ENCODE peak calls at places on chromosomes 5 and 9, in eight cellular contexts. S is lung, L is cardiac muscle cell, M is epithelial cell of esophagus, C is spleen, P is AG04449, B is natural killer cell, T is astrocyte. A is an unnamed sample.

GRCh38 chr5:31824886-31825774 is 186.2 kb downstream of the PDZD2 start:
- DNase-seq in S (peak), L (peak), M (peak), C (no peak), P (peak), B (no peak), T (peak), A (peak)

GRCh38 chr9:81683214-81683613 is 6.1 kb downstream of the TLE1 start:
- DNase-seq in S (no peak), L (no peak), M (no peak), C (no peak), P (no peak), B (no peak), T (no peak), A (no peak)

GRCh38 chr5:125394661-125395280 is 648.3 kb upstream of the ZNF608 start:
- DNase-seq in S (no peak), L (no peak), M (peak), C (no peak), P (no peak), B (no peak), T (peak), A (peak)

GRCh38 chr5:41842777-41843176 is 27.4 kb downstream of the OXCT1 start:
- DNase-seq in S (no peak), L (no peak), M (no peak), C (no peak), P (no peak), B (no peak), T (no peak), A (no peak)

GRCh38 chr5:55570026-55570425 is 35.3 kb upstream of the PLPP1 start:
- DNase-seq in S (no peak), L (no peak), M (no peak), C (no peak), P (peak), B (no peak), T (peak), A (no peak)

GRCh38 chr5:172868924-172869565 is 35.0 kb downstream of the ERGIC1 start:
- DNase-seq in S (peak), L (no peak), M (peak), C (peak), P (peak), B (no peak), T (peak), A (peak)

GRCh38 chr9:109779711-109780452 is at the start of gene PALM2AKAP2:
- DNase-seq in S (peak), L (peak), M (peak), C (no peak), P (no peak), B (no peak), T (peak), A (peak)

GRCh38 chr9:128631636-128632035 is 25.0 kb downstream of the DYNC2I2 start:
- DNase-seq in S (no peak), L (no peak), M (no peak), C (peak), P (no peak), B (no peak), T (no peak), A (no peak)

GRCh38 chr5:39755452-39755851 is 330.7 kb upstream of the DAB2 start:
- DNase-seq in S (no peak), L (no peak), M (no peak), C (no peak), P (no peak), B (no peak), T (no peak), A (no peak)

GRCh38 chr9:136439550-136440408 is at the start of gene INPP5E:
- DNase-seq in S (peak), L (peak), M (peak), C (peak), P (no peak), B (peak), T (peak), A (peak)

GRCh38 chr9:121699271-121700164 is 48.1 kb downstream of the DAB2IP start:
- DNase-seq in S (peak), L (no peak), M (peak), C (peak), P (no peak), B (peak), T (peak), A (peak)

GRCh38 chr5:93893050-93893449 is 151.7 kb upstream of the POU5F2 start:
- DNase-seq in S (no peak), L (no peak), M (no peak), C (no peak), P (no peak), B (no peak), T (no peak), A (no peak)

GRCh38 chr9:135272608-135273007 is 185.1 kb downstream of the OLFM1 start:
- DNase-seq in S (no peak), L (no peak), M (no peak), C (no peak), P (no peak), B (no peak), T (no peak), A (no peak)

GRCh38 chr9:135267410-135267809 is 179.9 kb downstream of the OLFM1 start:
- DNase-seq in S (no peak), L (no peak), M (no peak), C (no peak), P (no peak), B (no peak), T (no peak), A (no peak)

GRCh38 chr9:135268981-135269380 is 181.5 kb downstream of the OLFM1 start:
- DNase-seq in S (no peak), L (no peak), M (no peak), C (no peak), P (no peak), B (no peak), T (no peak), A (peak)

GRCh38 chr9:135273077-135273476 is 185.6 kb downstream of the OLFM1 start:
- DNase-seq in S (no peak), L (no peak), M (no peak), C (no peak), P (no peak), B (no peak), T (no peak), A (no peak)

DNA sequence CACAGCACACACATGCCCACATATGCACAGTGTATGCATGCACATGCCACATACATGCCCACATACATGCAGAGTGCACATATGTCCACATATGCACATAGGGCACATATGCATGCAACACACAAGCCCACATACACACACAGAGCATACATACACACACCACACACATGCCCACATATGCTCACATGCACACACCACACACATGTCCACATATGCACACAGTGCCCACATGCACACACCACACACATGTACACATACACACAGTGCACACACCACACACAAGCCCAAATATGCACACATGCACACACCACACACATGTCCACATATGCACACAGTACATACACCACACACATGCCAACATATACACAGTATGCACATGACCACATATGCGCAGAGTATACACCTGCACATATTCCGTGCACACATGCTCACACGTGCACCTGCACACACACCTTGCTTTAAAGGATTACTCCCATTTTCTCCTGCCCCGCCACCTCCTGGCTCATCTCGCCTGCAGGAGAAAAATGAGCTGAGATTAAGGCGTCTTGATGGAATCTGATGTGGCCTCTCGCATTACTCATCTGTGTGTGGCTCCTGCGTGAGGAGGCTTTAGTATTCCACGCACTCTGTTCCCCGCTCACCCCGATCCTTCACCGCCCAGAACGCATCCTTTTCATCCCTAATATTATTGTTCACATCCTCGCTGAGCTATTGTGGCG is 182.6 kb downstream of the OLFM1 start:
- DNase-seq in S (no peak), L (no peak), M (no peak), C (no peak), P (no peak), B (no peak), T (no peak), A (no peak)
- TF ChIP-seq CTCF in S (no peak), L (no peak), M (no peak), C (no peak), P (no peak), B (no peak), T (no peak), A (no peak)

GRCh38 chr9:18788256-18788655 is 244.8 kb downstream of the SAXO1 start:
- DNase-seq in S (no peak), L (no peak), M (no peak), C (no peak), P (no peak), B (no peak), T (no peak), A (no peak)

GRCh38 chr9:18793122-18793521 is 239.9 kb downstream of the SAXO1 start:
- DNase-seq in S (no peak), L (peak), M (no peak), C (no peak), P (no peak), B (no peak), T (no peak), A (no peak)

GRCh38 chr9:18786936-18787658 is 245.9 kb downstream of the SAXO1 start:
- DNase-seq in S (no peak), L (no peak), M (no peak), C (no peak), P (no peak), B (no peak), T (peak), A (no peak)

GRCh38 chr9:18786196-18786595 is 246.8 kb downstream of the SAXO1 start:
- DNase-seq in S (no peak), L (no peak), M (no peak), C (no peak), P (no peak), B (no peak), T (no peak), A (no peak)

DNA sequence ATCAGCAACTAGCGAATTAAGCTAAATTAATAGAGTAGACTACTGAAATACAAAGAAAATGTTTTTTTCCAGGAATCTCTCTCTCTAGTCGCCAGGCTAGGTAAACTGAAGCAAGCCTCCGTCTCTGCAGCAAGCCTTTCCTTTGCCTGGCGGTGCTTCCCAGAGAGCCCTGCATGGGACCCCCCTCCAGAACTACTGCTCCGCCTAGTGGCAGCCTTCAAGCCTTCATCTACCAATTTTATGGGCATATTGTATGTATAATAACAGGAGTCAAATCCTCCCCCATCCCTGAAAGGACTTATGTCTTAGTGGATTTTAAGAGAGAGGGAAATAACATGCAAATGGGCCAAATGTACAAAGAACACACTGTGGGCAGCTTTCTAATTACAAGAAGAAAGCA is 241.9 kb downstream of the SAXO1 start:
- DNase-seq in S (no peak), L (peak), M (peak), C (no peak), P (no peak), B (no peak), T (no peak), A (peak)
- TF ChIP-seq CTCF in S (no peak), L (peak), M (peak), C (no peak), P (no peak), B (no peak), T (peak), A (peak)

GRCh38 chr9:892123-892522 is 50.6 kb downstream of the DMRT1 start:
- DNase-seq in S (no peak), L (no peak), M (peak), C (no peak), P (no peak), B (no peak), T (no peak), A (no peak)
- TF ChIP-seq CTCF in S (no peak), L (peak), M (peak), C (no peak), P (no peak), B (no peak), T (no peak), A (no peak)

GRCh38 chr5:66742896-66743247 is 146.7 kb downstream of the MAST4 start:
- DNase-seq in S (no peak), L (no peak), M (no peak), C (no peak), P (no peak), B (no peak), T (no peak), A (no peak)

GRCh38 chr5:66743344-66743743 is 147.2 kb downstream of the MAST4 start:
- DNase-seq in S (no peak), L (no peak), M (no peak), C (no peak), P (no peak), B (no peak), T (no peak), A (no peak)

GRCh38 chr5:66744040-66744439 is 147.8 kb downstream of the MAST4 start:
- DNase-seq in S (no peak), L (no peak), M (peak), C (no peak), P (no peak), B (no peak), T (peak), A (no peak)

GRCh38 chr5:66741394-66741793 is 145.2 kb downstream of the MAST4 start:
- DNase-seq in S (peak), L (no peak), M (no peak), C (no peak), P (no peak), B (no peak), T (no peak), A (no peak)

GRCh38 chr5:66742083-66742895 is 146.1 kb downstream of the MAST4 start:
- DNase-seq in S (peak), L (peak), M (peak), C (no peak), P (no peak), B (no peak), T (no peak), A (peak)
- TF ChIP-seq CTCF in S (no peak), L (no peak), M (peak), C (no peak), P (peak), B (no peak), T (no peak), A (no peak)

GRCh38 chr5:103036601-103037000 is 83.3 kb downstream of the GIN1 start:
- DNase-seq in S (no peak), L (no peak), M (no peak), C (no peak), P (no peak), B (no peak), T (no peak), A (no peak)

GRCh38 chr5:103037673-103038455 is 82.1 kb downstream of the GIN1 start:
- DNase-seq in S (no peak), L (no peak), M (peak), C (no peak), P (no peak), B (no peak), T (no peak), A (no peak)

GRCh38 chr5:103035701-103036100 is 84.2 kb downstream of the GIN1 start:
- DNase-seq in S (no peak), L (no peak), M (no peak), C (no peak), P (no peak), B (no peak), T (no peak), A (no peak)

GRCh38 chr5:103041071-103041676 is 78.8 kb downstream of the GIN1 start:
- DNase-seq in S (no peak), L (peak), M (peak), C (no peak), P (no peak), B (no peak), T (peak), A (peak)
- TF ChIP-seq CTCF in S (peak), L (peak), M (peak), C (peak), P (peak), B (peak), T (peak), A (peak)

DNA sequence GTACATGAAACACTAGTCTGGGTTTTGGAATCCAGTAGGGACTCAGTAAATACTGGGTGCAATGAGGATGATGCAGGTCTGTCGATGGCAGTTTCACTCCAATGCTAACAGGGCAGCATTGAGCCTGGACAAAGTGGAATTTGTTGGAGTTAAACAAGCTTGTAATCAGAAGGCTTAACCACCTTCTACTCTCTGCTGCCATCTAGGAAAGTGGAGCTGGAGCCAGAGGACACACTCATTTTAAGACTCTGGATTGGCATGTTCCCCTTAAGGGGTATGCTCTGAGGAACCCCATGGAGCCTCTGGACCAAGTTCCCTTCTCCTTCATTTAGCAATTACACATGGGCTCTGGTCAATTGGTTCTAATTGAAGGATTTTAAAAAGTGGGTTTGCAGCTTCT is 331.0 kb upstream of the ADAMTSL1 start:
- DNase-seq in S (no peak), L (no peak), M (peak), C (no peak), P (no peak), B (no peak), T (no peak), A (peak)
- TF ChIP-seq CTCF in S (no peak), L (peak), M (peak), C (no peak), P (peak), B (no peak), T (no peak), A (peak)

GRCh38 chr5:11563822-11564221 is 340.4 kb downstream of the CTNND2 start:
- DNase-seq in S (no peak), L (no peak), M (no peak), C (no peak), P (no peak), B (no peak), T (no peak), A (peak)

GRCh38 chr5:11560915-11561697 is 343.1 kb downstream of the CTNND2 start:
- DNase-seq in S (no peak), L (no peak), M (no peak), C (no peak), P (no peak), B (no peak), T (peak), A (no peak)

GRCh38 chr5:11564716-11565115 is 339.5 kb downstream of the CTNND2 start:
- DNase-seq in S (no peak), L (no peak), M (no peak), C (no peak), P (no peak), B (no peak), T (peak), A (no peak)
- TF ChIP-seq CTCF in S (no peak), L (no peak), M (no peak), C (no peak), P (no peak), B (no peak), T (no peak), A (no peak)

GRCh38 chr5:36078430-36078829 is 11.7 kb upstream of the UGT3A2 start:
- DNase-seq in S (no peak), L (no peak), M (no peak), C (no peak), P (no peak), B (no peak), T (no peak), A (no peak)

GRCh38 chr5:36073595-36074216 is 7.0 kb upstream of the UGT3A2 start:
- DNase-seq in S (no peak), L (peak), M (peak), C (no peak), P (no peak), B (no peak), T (no peak), A (no peak)

GRCh38 chr5:36079200-36079761 is 12.6 kb upstream of the UGT3A2 start:
- DNase-seq in S (no peak), L (peak), M (peak), C (no peak), P (no peak), B (no peak), T (peak), A (peak)
- TF ChIP-seq CTCF in S (no peak), L (peak), M (peak), C (peak), P (peak), B (peak), T (peak), A (peak)

GRCh38 chr5:65663804-65664521 is 39.1 kb downstream of the SHLD3 start:
- DNase-seq in S (no peak), L (peak), M (peak), C (no peak), P (no peak), B (no peak), T (peak), A (peak)
- TF ChIP-seq CTCF in S (no peak), L (peak), M (peak), C (no peak), P (peak), B (no peak), T (peak), A (peak)

A was measured in MCF 10A.